ENCODE peak calls at places on chromosomes 6 and 20, in six cellular contexts. Z, M, D, K, G and I are unnamed samples.

GRCh38 chr6:3722211-3722621 is 29.3 kb downstream of the PXDC1 start:
- DNase-seq in M (no peak), K (no peak), G (peak; percentile 18), Z (no peak), D (no peak), I (no peak)

GRCh38 chr6:89022747-89023289 is 57.7 kb upstream of the PNRC1 start:
- DNase-seq in G (peak; percentile 80), Z (no peak), D (peak; percentile 55), M (no peak), K (no peak), I (no peak)

GRCh38 chr6:140897349-140897748 is 1235.4 kb upstream of the GJE1 start:
- DNase-seq in K (no peak), M (no peak), Z (no peak), G (no peak), D (no peak), I (no peak)

GRCh38 chr20:10179574-10180298 is 38.9 kb upstream of the SNAP25 start:
- DNase-seq in K (peak; percentile 11), G (no peak), M (no peak), D (peak; percentile 44), Z (peak; percentile 8), I (no peak)

GRCh38 chr6:167420858-167421766 is 96.2 kb downstream of the TTLL2 start:
- DNase-seq in D (no peak), Z (no peak), M (no peak), K (no peak), G (no peak), I (no peak)

GRCh38 chr6:170561550-170561949 is 7.4 kb downstream of the TBP start:
- DNase-seq in D (no peak), G (no peak), M (no peak), Z (no peak), K (no peak), I (no peak)

GRCh38 chr20:57566399-57566798 is 5.5 kb downstream of the PCK1 start:
- DNase-seq in G (no peak), K (no peak), D (no peak), M (no peak), Z (no peak), I (no peak)

GRCh38 chr6:21738180-21739094 is 144.9 kb downstream of the SOX4 start:
- DNase-seq in G (no peak), K (no peak), M (no peak), Z (no peak), D (peak; percentile 93), I (no peak)

GRCh38 chr6:155272353-155273222 is 8.8 kb downstream of the CLDN20 start:
- DNase-seq in Z (no peak), K (no peak), G (peak; percentile 16), M (no peak), D (no peak), I (no peak)

GRCh38 chr6:91213229-91213901 is 626.5 kb upstream of the MAP3K7 start:
- DNase-seq in M (no peak), Z (no peak), G (no peak), D (no peak), K (no peak), I (no peak)

GRCh38 chr6:32852844-32853540 is 512 bp downstream of the TAP1 start:
- DNase-seq in D (peak; percentile 36), K (no peak), Z (no peak), M (peak; percentile 88), G (peak; percentile 26), I (no peak)

GRCh38 chr6:170290306-170291128 is at the start of gene DLL1:
- DNase-seq in M (peak; percentile 91), D (peak; percentile 13), G (peak; percentile 17), K (peak; percentile 94), Z (no peak), I (no peak)

GRCh38 chr6:75505426-75505825 is 11.8 kb upstream of the FILIP1 start:
- DNase-seq in D (no peak), G (no peak), K (no peak), Z (no peak), M (no peak), I (no peak)

GRCh38 chr6:144063744-144064401 is 31.5 kb downstream of the SF3B5 start:
- DNase-seq in K (peak; percentile 74), M (peak; percentile 95), D (peak; percentile 61), Z (peak; percentile 57), G (no peak), I (no peak)

GRCh38 chr6:142872376-142872775 is 72.6 kb downstream of the HIVEP2 start:
- DNase-seq in Z (no peak), K (no peak), G (peak; percentile 76), M (no peak), D (no peak), I (no peak)

GRCh38 chr6:5898102-5898501 is 108.6 kb downstream of the NRN1 start:
- DNase-seq in M (no peak), D (no peak), K (no peak), G (no peak), Z (no peak), I (no peak)

GRCh38 chr20:58921564-58921963 is 59.5 kb upstream of the NELFCD start:
- DNase-seq in D (no peak), Z (no peak), K (no peak), G (no peak), M (no peak), I (no peak)

GRCh38 chr6:169539176-169539897 is 162.5 kb downstream of the WDR27 start:
- DNase-seq in Z (no peak), G (peak; percentile 54), D (no peak), M (no peak), K (no peak), I (no peak)

GRCh38 chr20:37522258-37523011 is 1.4 kb downstream of the NNAT start:
- DNase-seq in M (no peak), K (no peak), Z (no peak), D (no peak), G (peak; percentile 52), I (no peak)

GRCh38 chr20:51480507-51481270 is 61.8 kb downstream of the NFATC2 start:
- DNase-seq in K (no peak), M (peak; percentile 42), G (no peak), Z (no peak), D (no peak), I (no peak)

GRCh38 chr6:135257641-135258405 is 76.7 kb downstream of the MYB start:
- DNase-seq in M (no peak), G (no peak), D (no peak), Z (no peak), K (no peak), I (no peak)

GRCh38 chr20:19758888-19759331 is 852 bp downstream of the RIN2 start:
- DNase-seq in G (peak; percentile 16), M (peak; percentile 96), Z (no peak), K (peak; percentile 52), D (peak; percentile 57), I (peak; percentile 87)

GRCh38 chr6:56595490-56596122 is 47.1 kb downstream of the DST start:
- DNase-seq in M (no peak), G (peak; percentile 23), Z (peak; percentile 12), K (peak; percentile 31), D (peak; percentile 37), I (peak; percentile 40)

GRCh38 chr6:75751443-75751842 is 2.4 kb downstream of the MYO6 start:
- DNase-seq in G (no peak), M (no peak), K (no peak), Z (no peak), D (peak; percentile 28), I (no peak)

GRCh38 chr6:13553646-13554045 is 20.8 kb upstream of the SIRT5 start:
- DNase-seq in G (no peak), K (no peak), D (no peak), M (no peak), Z (no peak), I (no peak)

GRCh38 chr6:117483645-117484016 is 1.2 kb downstream of the DCBLD1 start:
- DNase-seq in M (no peak), Z (no peak), D (peak; percentile 32), G (no peak), K (no peak), I (no peak)

DNA sequence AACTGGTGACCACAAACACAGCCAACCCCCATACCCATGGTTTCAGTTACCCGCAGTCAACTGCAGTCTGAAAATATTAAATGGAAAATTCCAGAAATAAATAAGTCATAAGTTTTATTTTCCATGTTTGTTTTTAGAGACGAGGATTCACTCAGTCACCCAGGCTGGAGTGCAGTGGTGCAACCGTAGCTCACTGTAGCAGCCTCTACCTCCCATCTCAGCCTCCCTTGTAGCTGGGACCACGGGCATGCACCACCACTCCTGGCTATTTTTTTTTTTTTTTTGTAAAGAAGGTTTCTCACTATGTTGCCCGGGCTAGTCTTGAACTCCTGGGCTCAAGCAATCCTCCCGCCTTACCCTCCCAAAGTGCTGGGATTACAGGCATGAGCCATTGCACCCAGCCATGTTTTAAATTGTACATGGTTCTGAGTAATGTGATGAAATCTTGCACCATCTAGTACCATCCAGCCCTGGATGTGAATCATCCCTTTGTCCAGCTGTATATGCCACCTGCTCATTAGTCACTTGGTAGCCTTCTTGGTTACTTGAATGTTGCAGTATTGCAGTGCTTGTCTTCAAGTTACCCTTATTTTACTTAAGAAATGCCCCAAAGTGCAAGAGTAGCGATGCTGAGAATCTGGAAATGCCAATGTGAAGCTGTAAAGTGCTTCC is 14.5 kb downstream of the CSNK2A1 start:
- DNase-seq in D (peak; percentile 70), K (no peak), M (no peak), Z (peak; percentile 73), G (peak; percentile 80), I (no peak)
- H3K36me3 ChIP-seq in D (peaks cover 41% of the 10 kb centered on the region), K (peaks cover 15% of the 10 kb centered on the region), M (no peaks in the 10 kb centered on the region), Z (peaks cover 9% of the 10 kb centered on the region), G (no peaks in the 10 kb centered on the region), I (peaks cover 93% of the 10 kb centered on the region)

DNA sequence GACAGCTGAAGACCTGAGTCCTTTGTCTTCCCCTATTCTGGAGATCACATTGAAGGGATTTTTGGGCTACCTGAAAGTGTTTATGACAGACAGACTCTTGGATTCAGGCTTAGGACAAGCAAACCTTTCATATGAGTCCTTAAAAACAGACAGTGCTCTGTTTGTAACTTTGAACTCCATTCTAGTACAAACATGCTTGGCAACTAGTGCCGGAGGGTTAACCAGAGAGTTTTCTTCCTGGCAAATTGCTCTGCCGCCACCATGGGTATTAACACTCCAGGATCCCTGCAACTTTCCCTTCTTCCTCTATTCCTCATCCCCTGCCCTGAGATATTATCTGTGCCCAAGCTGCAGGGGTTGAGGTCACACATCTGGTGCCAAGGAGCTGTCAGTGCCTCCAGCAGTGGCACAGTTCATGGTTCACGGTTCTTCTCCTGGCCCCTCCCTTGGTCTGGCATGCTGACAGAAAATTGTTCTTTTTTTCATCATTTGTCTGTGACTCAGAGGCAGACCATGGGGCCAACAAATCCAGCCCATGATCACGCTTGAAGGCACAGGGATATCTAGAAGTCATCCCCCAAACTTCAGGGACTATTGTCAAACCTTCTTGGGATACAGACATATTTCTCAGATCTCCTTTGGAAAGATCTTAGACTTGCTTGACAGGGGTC is 77.6 kb downstream of the ATXN1 start:
- DNase-seq in G (peak; percentile 79), M (no peak), K (no peak), D (peak; percentile 96), Z (peak; percentile 65), I (no peak)
- H3K9ac ChIP-seq in G (peak overlapping the region; percentile 49), M (no peak overlapping the region), K (no peak overlapping the region), D (peak overlapping the region; percentile 23), Z (no peak overlapping the region), I (no peak overlapping the region)

GRCh38 chr6:34465551-34466241 is at the start of gene PACSIN1:
- DNase-seq in Z (no peak), D (peak; percentile 51), G (no peak), K (peak; percentile 35), M (no peak), I (no peak)
- H3K4me3 ChIP-seq in Z (peak within 1 kb of the TSS; percentile 34), D (peak within 1 kb of the TSS; percentile 71), G (peak within 1 kb of the TSS; percentile 28), K (peak within 1 kb of the TSS; percentile 80), M (no peak within 1 kb of the TSS), I (no peak within 1 kb of the TSS)

DNA sequence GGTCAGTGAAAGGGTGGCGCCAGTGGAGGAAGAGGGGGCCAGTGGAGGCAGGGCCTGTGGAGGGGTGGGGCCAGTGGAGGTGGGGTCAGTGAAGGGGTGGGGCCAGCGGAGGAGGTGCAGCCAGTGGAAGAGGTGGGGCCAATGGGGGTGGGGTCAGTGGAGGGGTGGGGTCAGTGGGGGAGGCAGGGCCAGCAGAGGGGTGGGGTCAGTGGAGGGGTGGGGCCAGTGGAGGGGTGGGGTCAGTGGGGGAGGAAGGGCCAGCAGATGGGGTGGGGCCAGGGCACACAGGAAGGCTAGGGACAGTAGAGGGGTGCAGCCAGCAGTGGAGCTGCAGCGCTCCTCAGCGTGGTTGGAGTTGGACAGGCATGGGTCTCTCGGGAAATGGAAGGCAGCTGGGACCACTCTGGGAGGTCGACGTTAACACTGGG is 18.7 kb downstream of the ADRM1 start:
- DNase-seq in M (no peak), Z (peak; percentile 31), D (peak; percentile 27), K (no peak), G (no peak), I (no peak)
- H3K36me3 ChIP-seq in M (peaks cover 32% of the 10 kb centered on the region), Z (peaks cover 10% of the 10 kb centered on the region), D (peaks cover 69% of the 10 kb centered on the region), K (peaks cover 53% of the 10 kb centered on the region), G (no peaks in the 10 kb centered on the region), I (no peaks in the 10 kb centered on the region)